ENCODE peak calls at places on chromosomes 1 and 21, in five cellular contexts. N is NT2/D1; X is body of pancreas; W is HFF-Myc; S is CD4-positive, CD25-positive, alpha-beta regulatory T cell. G is an unnamed sample.

GRCh38 chr1:55870076-55870475 is 654.9 kb upstream of the USP24 start:
- DNase-seq in N (no peak), X (no peak), W (no peak), S (no peak), G (no peak)

GRCh38 chr1:235502601-235503332 is 1.5 kb downstream of the B3GALNT2 start:
- DNase-seq in N (no peak), X (no peak), W (no peak), S (no peak), G (no peak)

GRCh38 chr1:29626066-29626465 is 389.7 kb downstream of the PTPRU start:
- DNase-seq in N (no peak), X (no peak), W (no peak), S (no peak), G (no peak)

GRCh38 chr1:94384485-94385353 is 33.5 kb upstream of the ABCD3 start:
- DNase-seq in N (no peak), X (peak), W (no peak), S (peak), G (peak)

GRCh38 chr1:1299686-1300351 is 7.9 kb downstream of the ACAP3 start:
- DNase-seq in N (no peak), X (no peak), W (no peak), S (peak), G (no peak)

GRCh38 chr1:165900576-165901380 is 73.4 kb downstream of the UCK2 start:
- DNase-seq in N (no peak), X (peak), W (no peak), S (no peak), G (peak)

GRCh38 chr1:25513666-25514065 is 29.7 kb upstream of the LDLRAP1 start:
- DNase-seq in N (no peak), X (no peak), W (no peak), S (no peak), G (no peak)

GRCh38 chr21:35779690-35780570 is 280.4 kb downstream of the SETD4 start:
- DNase-seq in N (no peak), X (peak), W (peak), S (no peak), G (no peak)

GRCh38 chr21:34367320-34367935 is 3.6 kb downstream of the KCNE2 start:
- DNase-seq in N (peak), X (peak), W (peak), S (peak), G (peak)

GRCh38 chr1:77283701-77284425 is 2.0 kb downstream of the AK5 start:
- DNase-seq in N (no peak), X (no peak), W (no peak), S (no peak), G (no peak)

GRCh38 chr1:47563206-47563605 is 125.4 kb downstream of the FOXD2 start:
- DNase-seq in N (no peak), X (no peak), W (no peak), S (no peak), G (peak)

GRCh38 chr1:199463521-199464127 is 563.9 kb upstream of the NR5A2 start:
- DNase-seq in N (peak), X (peak), W (peak), S (peak), G (peak)

GRCh38 chr1:6358757-6359567 is 34.6 kb downstream of the ACOT7 start:
- DNase-seq in N (no peak), X (peak), W (peak), S (peak), G (peak)

GRCh38 chr1:36279110-36279788 is 26.9 kb upstream of the SH3D21 start:
- DNase-seq in N (no peak), X (no peak), W (no peak), S (no peak), G (no peak)

GRCh38 chr1:63274371-63274770 is 48.0 kb upstream of the FOXD3 start:
- DNase-seq in N (no peak), X (no peak), W (no peak), S (no peak), G (no peak)

GRCh38 chr1:76006234-76006633 is 68.3 kb upstream of the ST6GALNAC3 start:
- DNase-seq in N (no peak), X (peak), W (no peak), S (no peak), G (no peak)

GRCh38 chr1:56501888-56502287 is 77.5 kb downstream of the PLPP3 start:
- DNase-seq in N (no peak), X (no peak), W (no peak), S (no peak), G (no peak)

GRCh38 chr1:81950845-81951244 is 150.1 kb downstream of the ADGRL2 start:
- DNase-seq in N (no peak), X (no peak), W (no peak), S (no peak), G (no peak)

DNA sequence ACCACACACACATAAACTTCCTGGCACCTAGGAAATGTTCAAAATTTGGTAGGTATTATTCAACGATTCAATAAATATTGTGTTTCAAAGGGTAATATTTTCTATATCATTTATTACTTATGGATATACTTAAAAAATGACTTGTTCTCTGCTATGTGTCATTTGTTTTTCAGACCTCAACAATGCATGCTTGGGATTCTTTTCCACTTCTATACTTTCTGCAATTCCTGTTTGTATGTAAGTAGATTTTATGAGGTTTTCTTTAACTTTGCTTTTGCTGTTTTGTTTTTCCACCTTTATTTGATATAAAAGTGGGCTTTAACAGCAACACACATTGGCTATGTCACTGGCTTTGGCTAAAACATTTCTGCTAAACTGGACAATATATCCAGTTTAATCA is 3.5 kb downstream of the CEP170 start:
- DNase-seq in N (no peak), X (no peak), W (no peak), S (no peak), G (no peak)
- H3K4me3 ChIP-seq in N (no peak), X (no peak), W (peak), S (no peak), G (no peak)

GRCh38 chr1:109391161-109391556 is 6.6 kb downstream of the SORT1 start:
- DNase-seq in N (no peak), X (no peak), W (no peak), S (no peak), G (no peak)
- H3K4me3 ChIP-seq in N (no peak), X (no peak), W (no peak), S (no peak), G (no peak)

DNA sequence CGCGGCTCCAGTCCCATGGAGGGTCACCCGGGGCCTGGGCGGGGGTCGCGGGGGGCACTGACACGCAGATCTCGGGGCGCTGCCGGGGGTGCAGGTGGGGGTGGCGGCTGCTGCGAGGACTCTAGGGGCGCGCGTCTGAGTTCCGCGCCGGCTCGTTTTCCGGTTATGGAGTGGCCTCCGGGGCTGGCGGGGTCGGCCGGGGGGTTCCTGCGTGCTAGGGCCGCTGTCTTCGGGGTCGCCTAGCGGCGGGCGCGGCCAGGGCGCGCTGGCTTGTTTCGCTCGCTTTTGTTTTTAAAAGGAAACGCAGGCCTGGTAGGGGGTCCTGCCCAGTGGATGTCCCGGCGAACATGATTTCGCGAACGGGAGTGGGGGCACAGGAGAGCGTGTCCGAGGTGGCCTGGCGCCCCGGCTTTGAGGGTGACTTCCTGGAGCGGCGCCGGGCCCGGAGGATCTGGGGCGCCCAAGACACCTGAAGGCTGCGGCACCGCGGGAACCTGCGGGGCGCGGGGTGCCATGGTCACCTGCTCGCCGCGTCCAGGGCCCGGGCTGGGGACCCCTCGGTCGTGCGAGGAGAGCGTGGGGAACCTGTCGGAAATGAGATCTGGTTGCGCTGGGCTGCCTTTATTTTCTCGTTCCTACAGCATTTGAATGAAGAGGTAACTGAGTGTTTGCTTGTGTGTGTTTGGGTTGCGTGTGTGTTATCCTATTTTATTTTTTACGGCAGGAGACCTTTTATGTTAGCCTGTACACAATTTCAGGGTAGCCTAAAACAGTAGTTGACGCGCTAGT is 618 bp downstream of the ETS2 start:
- DNase-seq in N (no peak), X (peak), W (no peak), S (peak), G (no peak)
- H3K4me3 ChIP-seq in N (peak), X (peak), W (peak), S (peak), G (peak)

DNA sequence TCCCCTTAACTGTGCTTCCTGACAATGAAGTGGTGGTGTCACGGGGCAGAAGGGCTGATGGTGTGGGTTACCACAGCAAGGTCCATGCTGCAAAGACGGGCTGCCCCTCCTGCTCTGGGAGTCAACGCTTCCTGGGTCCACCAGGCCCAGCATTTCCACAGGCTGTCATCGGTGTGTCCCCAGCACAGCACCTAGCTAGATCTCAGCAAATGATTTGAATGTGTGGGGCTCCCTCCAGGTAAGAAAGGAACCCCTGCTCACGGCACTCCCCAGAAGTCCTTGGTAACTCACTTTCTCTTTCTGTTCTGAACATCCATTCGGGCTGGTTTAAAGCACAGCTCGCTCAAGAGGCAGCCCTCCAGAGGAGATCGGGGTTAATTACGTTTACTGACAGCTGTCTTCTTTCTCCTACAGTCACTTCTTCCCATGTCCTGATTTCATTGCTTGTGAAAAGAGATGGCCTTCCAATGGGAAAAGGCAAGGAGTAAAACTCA is 27.3 kb downstream of the HIVEP3 start:
- DNase-seq in N (no peak), X (peak), W (no peak), S (peak), G (peak)
- H3K4me3 ChIP-seq in N (no peak), X (no peak), W (no peak), S (peak), G (peak)

GRCh38 chr1:228448372-228448771 is 31.7 kb upstream of the TRIM17 start:
- DNase-seq in N (no peak), X (no peak), W (no peak), S (no peak), G (no peak)

GRCh38 chr1:228445524-228445866 is 28.8 kb upstream of the TRIM17 start:
- DNase-seq in N (no peak), X (no peak), W (no peak), S (no peak), G (no peak)

GRCh38 chr1:228446849-228447248 is 30.2 kb upstream of the TRIM17 start:
- DNase-seq in N (no peak), X (no peak), W (no peak), S (no peak), G (no peak)

GRCh38 chr1:228443395-228443794 is 26.7 kb upstream of the TRIM17 start:
- DNase-seq in N (no peak), X (no peak), W (no peak), S (no peak), G (no peak)

GRCh38 chr1:228445867-228446584 is 29.4 kb upstream of the TRIM17 start:
- DNase-seq in N (no peak), X (peak), W (no peak), S (peak), G (no peak)
- H3K4me3 ChIP-seq in N (peak), X (no peak), W (peak), S (peak), G (no peak)

GRCh38 chr1:207342351-207342750 is 20.9 kb downstream of the CD55 start:
- DNase-seq in N (no peak), X (no peak), W (no peak), S (no peak), G (no peak)

GRCh38 chr1:207333620-207334019 is 12.1 kb downstream of the CD55 start:
- DNase-seq in N (no peak), X (no peak), W (no peak), S (no peak), G (no peak)

GRCh38 chr1:207335695-207336363 is 14.4 kb downstream of the CD55 start:
- DNase-seq in N (no peak), X (no peak), W (no peak), S (peak), G (peak)

DNA sequence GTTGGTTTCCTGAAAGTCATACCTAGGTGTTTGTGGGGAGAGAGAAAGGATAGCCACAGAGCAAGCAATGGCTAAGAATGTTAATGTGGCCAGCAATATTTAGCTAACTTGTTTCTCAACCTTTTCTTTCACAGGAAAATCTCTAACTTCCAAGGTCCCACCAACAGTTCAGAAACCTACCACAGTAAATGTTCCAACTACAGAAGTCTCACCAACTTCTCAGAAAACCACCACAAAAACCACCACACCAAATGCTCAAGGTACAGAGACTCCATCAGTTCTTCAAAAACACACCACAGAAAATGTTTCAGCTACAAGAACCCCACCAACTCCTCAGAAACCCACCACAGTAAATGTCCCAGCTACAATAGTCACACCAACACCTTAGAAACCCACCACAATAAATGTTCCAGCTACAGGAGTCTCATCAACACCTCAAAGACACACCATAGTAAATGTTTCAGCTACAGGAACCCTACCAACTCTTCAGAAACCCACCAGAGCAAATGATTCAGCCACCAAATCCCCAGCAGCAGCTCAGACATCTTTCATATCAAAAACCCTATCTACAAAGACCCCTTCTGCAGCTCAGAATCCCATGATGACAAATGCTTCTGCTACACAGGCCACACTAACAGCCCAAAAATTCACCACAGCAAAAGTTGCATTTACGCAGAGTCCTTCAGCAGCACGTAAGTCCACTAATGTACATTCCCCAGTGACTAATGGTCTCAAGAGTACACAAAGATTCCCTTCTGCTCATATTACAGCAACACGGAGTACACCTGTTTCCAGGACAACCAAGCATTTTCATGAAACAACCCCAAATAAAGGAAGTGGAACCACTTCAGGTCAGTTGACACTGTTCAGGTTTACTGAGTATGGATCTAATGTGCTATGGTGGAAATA is 15.3 kb downstream of the CD55 start:
- DNase-seq in N (no peak), X (no peak), W (no peak), S (peak), G (peak)
- H3K4me3 ChIP-seq in N (no peak), X (no peak), W (no peak), S (peak), G (no peak)

GRCh38 chr1:203744008-203744972 is 20.7 kb upstream of the LAX1 start:
- DNase-seq in N (peak), X (peak), W (no peak), S (peak), G (peak)
- H3K4me3 ChIP-seq in N (no peak), X (no peak), W (no peak), S (peak), G (no peak)

GRCh38 chr21:29017639-29018237 is 1.4 kb downstream of the RWDD2B start:
- DNase-seq in N (no peak), X (no peak), W (no peak), S (peak), G (no peak)
- H3K4me3 ChIP-seq in N (peak), X (no peak), W (peak), S (peak), G (no peak)

GRCh38 chr1:233376711-233377110 is 49.2 kb downstream of the MAP3K21 start:
- DNase-seq in N (no peak), X (peak), W (no peak), S (no peak), G (no peak)

GRCh38 chr1:233375653-233376052 is 48.1 kb downstream of the MAP3K21 start:
- DNase-seq in N (no peak), X (no peak), W (no peak), S (no peak), G (no peak)

GRCh38 chr1:233372218-233373125 is 44.9 kb downstream of the MAP3K21 start:
- DNase-seq in N (no peak), X (no peak), W (no peak), S (no peak), G (no peak)

GRCh38 chr1:233368784-233369120 is 41.2 kb downstream of the MAP3K21 start:
- DNase-seq in N (no peak), X (no peak), W (no peak), S (no peak), G (no peak)

GRCh38 chr1:233373226-233373625 is 45.7 kb downstream of the MAP3K21 start:
- DNase-seq in N (no peak), X (no peak), W (no peak), S (no peak), G (no peak)
- H3K4me3 ChIP-seq in N (no peak), X (no peak), W (no peak), S (no peak), G (no peak)

GRCh38 chr1:32990887-32991286 is 26.3 kb upstream of the RNF19B start:
- DNase-seq in N (no peak), X (no peak), W (no peak), S (no peak), G (no peak)

GRCh38 chr1:32988665-32989064 is 24.1 kb upstream of the RNF19B start:
- DNase-seq in N (no peak), X (no peak), W (no peak), S (no peak), G (no peak)

GRCh38 chr1:32991819-32992488 is 27.3 kb upstream of the RNF19B start:
- DNase-seq in N (no peak), X (no peak), W (no peak), S (no peak), G (no peak)

GRCh38 chr1:32991386-32991785 is 26.8 kb upstream of the RNF19B start:
- DNase-seq in N (no peak), X (no peak), W (no peak), S (no peak), G (no peak)

GRCh38 chr1:32989160-32989894 is 24.7 kb upstream of the RNF19B start:
- DNase-seq in N (no peak), X (peak), W (peak), S (peak), G (no peak)
- H3K4me3 ChIP-seq in N (no peak), X (no peak), W (no peak), S (no peak), G (no peak)